ENCODE peak calls at places on chromosomes 11 and 22, in five cellular contexts. One of them, this sample, is unnamed.

GRCh38 chr11:111441443-111441842 is 62.4 kb upstream of the POU2AF1 start:
- DNase-seq in tibial nerve: no peak
- DNase-seq in thoracic aorta: no peak
- DNase-seq in endothelial cell: no peak
- DNase-seq in hippocampal formation: no peak
- DNase-seq in this sample: no peak

GRCh38 chr22:40965936-40966557 is 14.9 kb downstream of the RBX1 start:
- DNase-seq in thoracic aorta: no peak
- DNase-seq in tibial nerve: no peak
- DNase-seq in endothelial cell: no peak
- DNase-seq in hippocampal formation: no peak
- DNase-seq in this sample: no peak

GRCh38 chr11:17760102-17761029 is 25.8 kb downstream of the KCNC1 start:
- DNase-seq in thoracic aorta: no peak
- DNase-seq in endothelial cell: peak
- DNase-seq in tibial nerve: no peak
- DNase-seq in hippocampal formation: no peak
- DNase-seq in this sample: peak

GRCh38 chr11:526192-526591 is 9.2 kb downstream of the HRAS start:
- DNase-seq in tibial nerve: no peak
- DNase-seq in endothelial cell: no peak
- DNase-seq in thoracic aorta: no peak
- DNase-seq in hippocampal formation: no peak
- DNase-seq in this sample: no peak

GRCh38 chr11:62542750-62543567 is 3.6 kb downstream of the AHNAK start:
- DNase-seq in thoracic aorta: no peak
- DNase-seq in hippocampal formation: no peak
- DNase-seq in endothelial cell: peak
- DNase-seq in tibial nerve: peak
- DNase-seq in this sample: peak

GRCh38 chr22:26169312-26170111 is at the start of gene SEZ6L:
- DNase-seq in hippocampal formation: peak
- DNase-seq in endothelial cell: peak
- DNase-seq in thoracic aorta: no peak
- DNase-seq in tibial nerve: no peak
- DNase-seq in this sample: no peak

GRCh38 chr11:1888811-1889526 is 2.7 kb downstream of the PRR33 start:
- DNase-seq in hippocampal formation: no peak
- DNase-seq in thoracic aorta: no peak
- DNase-seq in endothelial cell: no peak
- DNase-seq in tibial nerve: peak
- DNase-seq in this sample: peak

GRCh38 chr11:46504817-46505613 is 88.8 kb downstream of the AMBRA1 start:
- DNase-seq in endothelial cell: no peak
- DNase-seq in thoracic aorta: no peak
- DNase-seq in hippocampal formation: no peak
- DNase-seq in tibial nerve: no peak
- DNase-seq in this sample: no peak

GRCh38 chr11:43852057-43852636 is 28.5 kb upstream of the ALKBH3 start:
- DNase-seq in thoracic aorta: no peak
- DNase-seq in endothelial cell: peak
- DNase-seq in tibial nerve: peak
- DNase-seq in hippocampal formation: peak
- DNase-seq in this sample: peak

GRCh38 chr11:65207918-65208784 is 26.4 kb downstream of the CAPN1 start:
- DNase-seq in hippocampal formation: no peak
- DNase-seq in endothelial cell: no peak
- DNase-seq in thoracic aorta: no peak
- DNase-seq in tibial nerve: no peak
- DNase-seq in this sample: no peak

GRCh38 chr11:6531267-6531752 is 34.2 kb downstream of the DNHD1 start:
- DNase-seq in hippocampal formation: peak
- DNase-seq in tibial nerve: no peak
- DNase-seq in endothelial cell: peak
- DNase-seq in thoracic aorta: no peak
- DNase-seq in this sample: peak

GRCh38 chr22:38088723-38089473 is 4.9 kb upstream of the SLC16A8 start:
- DNase-seq in tibial nerve: no peak
- DNase-seq in endothelial cell: no peak
- DNase-seq in hippocampal formation: no peak
- DNase-seq in thoracic aorta: no peak
- DNase-seq in this sample: no peak

GRCh38 chr11:64444838-64445441 is 86.0 kb downstream of the RPS6KA4 start:
- DNase-seq in hippocampal formation: no peak
- DNase-seq in tibial nerve: no peak
- DNase-seq in thoracic aorta: no peak
- DNase-seq in endothelial cell: no peak
- DNase-seq in this sample: no peak

GRCh38 chr11:74100735-74101134 is 70.1 kb downstream of the C2CD3 start:
- DNase-seq in tibial nerve: no peak
- DNase-seq in thoracic aorta: no peak
- DNase-seq in hippocampal formation: no peak
- DNase-seq in endothelial cell: no peak
- DNase-seq in this sample: no peak

GRCh38 chr22:23219787-23220484 is 39.6 kb downstream of the BCR start:
- DNase-seq in endothelial cell: no peak
- DNase-seq in tibial nerve: no peak
- DNase-seq in hippocampal formation: no peak
- DNase-seq in thoracic aorta: no peak
- DNase-seq in this sample: peak

GRCh38 chr22:49487950-49488349 is 339.7 kb downstream of the BRD1 start:
- DNase-seq in thoracic aorta: no peak
- DNase-seq in endothelial cell: no peak
- DNase-seq in hippocampal formation: no peak
- DNase-seq in tibial nerve: no peak
- DNase-seq in this sample: no peak